ENCODE peak calls at places on chromosome 13, in four cellular contexts. K is K562, S is GM12878, N is HepG2. H is an unnamed sample.
A peak's percentile ranks its signal among the peaks of the same experiment; 100 is the strongest.

GRCh38 chr13:25945596-25945995 is 106.2 kb downstream of the SHISA2 start:
- DNase-seq in N (no peak), S (no peak), K (no peak), H (no peak)

GRCh38 chr13:40613192-40613818 is 53.1 kb downstream of the FOXO1 start:
- DNase-seq in S (peak; percentile 64), N (no peak), K (no peak), H (peak; percentile 23)

GRCh38 chr13:93398167-93398566 is 171.6 kb downstream of the GPC6 start:
- DNase-seq in K (no peak), N (no peak), S (no peak), H (no peak)

GRCh38 chr13:33489563-33489962 is 204.0 kb upstream of the STARD13 start:
- DNase-seq in N (no peak), K (no peak), S (no peak), H (no peak)

GRCh38 chr13:112873851-112874750 is 94.9 kb upstream of the MCF2L start:
- DNase-seq in N (peak; percentile 67), K (peak; percentile 73), S (no peak), H (peak; percentile 64)

GRCh38 chr13:40155176-40155575 is 499.7 kb downstream of the COG6 start:
- DNase-seq in S (no peak), K (no peak), N (no peak), H (no peak)

GRCh38 chr13:22589880-22590279 is 590.9 kb upstream of the SGCG start:
- DNase-seq in S (no peak), N (no peak), K (no peak), H (no peak)

GRCh38 chr13:35720690-35721554 is 244.4 kb upstream of the MAB21L1 start:
- DNase-seq in K (peak; percentile 76), N (peak; percentile 31), S (no peak), H (peak; percentile 83)

GRCh38 chr13:51325837-51326236 is 13.7 kb upstream of the SERPINE3 start:
- DNase-seq in S (no peak), K (no peak), N (no peak), H (no peak)

GRCh38 chr13:94329277-94329676 is 150.2 kb downstream of the DCT start:
- DNase-seq in K (no peak), S (no peak), N (no peak), H (no peak)

GRCh38 chr13:27905650-27906049 is 14.2 kb upstream of the PDX1 start:
- DNase-seq in S (no peak), N (no peak), K (no peak), H (no peak)

GRCh38 chr13:75469087-75469486 is 12.9 kb downstream of the TBC1D4 start:
- DNase-seq in S (no peak), K (peak; percentile 9), N (no peak), H (peak; percentile 86)

GRCh38 chr13:114077938-114078335 is 54.5 kb downstream of the RASA3 start:
- DNase-seq in S (no peak), K (peak; percentile 20), N (no peak), H (no peak)

GRCh38 chr13:46633416-46633815 is 80.4 kb downstream of the LRCH1 start:
- DNase-seq in S (no peak), N (peak; percentile 12), K (no peak), H (no peak)

GRCh38 chr13:91768746-91769145 is 370.3 kb downstream of the GPC5 start:
- DNase-seq in S (no peak), N (no peak), K (no peak), H (no peak)

GRCh38 chr13:104098421-104098820 is 1032.2 kb upstream of the SLC10A2 start:
- DNase-seq in N (no peak), K (no peak), S (no peak), H (no peak)

GRCh38 chr13:33642374-33643065 is 175.4 kb upstream of the RFC3 start:
- DNase-seq in K (no peak), N (peak; percentile 99), S (no peak), H (no peak)

GRCh38 chr13:65275838-65276630 is 1954.1 kb downstream of the PCDH9 start:
- DNase-seq in S (no peak), K (no peak), N (no peak), H (no peak)

GRCh38 chr13:95226476-95226875 is 74.8 kb downstream of the ABCC4 start:
- DNase-seq in S (no peak), N (no peak), K (peak; percentile 34), H (no peak)

GRCh38 chr13:44050450-44051063 is 170.9 kb downstream of the LACC1 start:
- DNase-seq in N (peak; percentile 7), K (no peak), S (no peak), H (peak; percentile 27)

GRCh38 chr13:62838891-62839290 is 1423.2 kb upstream of the PCDH20 start:
- DNase-seq in S (no peak), K (no peak), N (no peak), H (no peak)

GRCh38 chr13:59823495-59823894 is 340.2 kb downstream of the DIAPH3 start:
- DNase-seq in S (no peak), K (no peak), N (no peak), H (no peak)

GRCh38 chr13:60642552-60642951 is 245.5 kb downstream of the TDRD3 start:
- DNase-seq in N (no peak), S (no peak), K (no peak), H (no peak)

GRCh38 chr13:109145631-109146030 is 516.2 kb downstream of the MYO16 start:
- DNase-seq in N (peak; percentile 13), S (no peak), K (peak; percentile 13), H (peak; percentile 20)

GRCh38 chr13:40446365-40446764 is 220.1 kb downstream of the FOXO1 start:
- DNase-seq in S (no peak), K (no peak), N (no peak), H (no peak)

GRCh38 chr13:51291341-51291740 is 48.1 kb upstream of the SERPINE3 start:
- DNase-seq in N (peak; percentile 64), K (no peak), S (no peak), H (no peak)

GRCh38 chr13:114090476-114090875 is 41.9 kb downstream of the RASA3 start:
- DNase-seq in N (no peak), S (no peak), K (no peak), H (no peak)

GRCh38 chr13:109114991-109115390 is 485.6 kb downstream of the MYO16 start:
- DNase-seq in N (no peak), K (no peak), S (no peak), H (no peak)

GRCh38 chr13:112852392-112852791 is 116.6 kb upstream of the MCF2L start:
- DNase-seq in K (no peak), N (no peak), S (no peak), H (no peak)

GRCh38 chr13:20193924-20194631 is 1.3 kb upstream of the GJB2 start:
- DNase-seq in N (no peak), S (no peak), K (no peak), H (no peak)

GRCh38 chr13:75687145-75687763 is 51.1 kb downstream of the LMO7 start:
- DNase-seq in N (peak; percentile 46), K (peak; percentile 11), S (no peak), H (peak; percentile 62)

GRCh38 chr13:97648171-97648880 is 214.4 kb downstream of the RAP2A start:
- DNase-seq in S (no peak), K (no peak), N (no peak), H (no peak)

GRCh38 chr13:99893567-99893966 is 78.0 kb downstream of the ZIC5 start:
- DNase-seq in N (no peak), S (no peak), K (no peak), H (no peak)

GRCh38 chr13:40588101-40588500 is 78.3 kb downstream of the FOXO1 start:
- DNase-seq in N (no peak), K (no peak), S (no peak), H (no peak)

GRCh38 chr13:52010890-52011689 is at the start of gene ATP7B:
- DNase-seq in N (peak; percentile 49), S (no peak), K (peak; percentile 29), H (peak; percentile 33)

DNA sequence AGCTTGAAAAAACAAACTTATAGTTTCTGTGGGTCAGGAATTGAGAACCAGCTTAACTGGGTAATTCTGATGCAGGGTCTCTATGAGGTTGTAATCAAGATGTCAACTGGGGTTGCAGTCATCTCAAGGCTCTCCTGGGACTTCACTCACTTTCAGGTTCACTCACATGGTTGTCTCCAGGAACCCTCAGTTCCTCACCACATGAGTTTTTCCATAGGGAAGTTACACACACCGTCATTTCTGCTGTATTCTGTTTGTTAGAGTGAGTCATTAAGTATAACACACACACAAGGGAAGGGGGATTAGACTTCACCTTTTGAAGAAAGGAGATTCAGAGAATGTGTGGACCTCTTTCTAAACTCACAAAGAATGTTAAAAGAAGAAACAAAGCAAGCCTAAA is 34.9 kb upstream of the MLNR start:
- DNase-seq in N (no peak), S (peak; percentile 12), K (no peak), H (no peak)
- TF ChIP-seq FOXK2 in N (no peak), S (no peak), K (no peak), H (no peak)

GRCh38 chr13:80340643-80341097 is 256 bp downstream of the SPRY2 start:
- DNase-seq in S (no peak), N (peak; percentile 18), K (no peak), H (no peak)

GRCh38 chr13:80339841-80340642 is 884 bp downstream of the SPRY2 start:
- DNase-seq in K (peak; percentile 14), S (no peak), N (peak; percentile 18), H (peak; percentile 66)

GRCh38 chr13:80337706-80338105 is 3.2 kb downstream of the SPRY2 start:
- DNase-seq in S (no peak), K (no peak), N (no peak), H (no peak)

GRCh38 chr13:80339578-80339840 is 1.4 kb downstream of the SPRY2 start:
- DNase-seq in K (peak; percentile 16), N (no peak), S (no peak), H (peak; percentile 53)

DNA sequence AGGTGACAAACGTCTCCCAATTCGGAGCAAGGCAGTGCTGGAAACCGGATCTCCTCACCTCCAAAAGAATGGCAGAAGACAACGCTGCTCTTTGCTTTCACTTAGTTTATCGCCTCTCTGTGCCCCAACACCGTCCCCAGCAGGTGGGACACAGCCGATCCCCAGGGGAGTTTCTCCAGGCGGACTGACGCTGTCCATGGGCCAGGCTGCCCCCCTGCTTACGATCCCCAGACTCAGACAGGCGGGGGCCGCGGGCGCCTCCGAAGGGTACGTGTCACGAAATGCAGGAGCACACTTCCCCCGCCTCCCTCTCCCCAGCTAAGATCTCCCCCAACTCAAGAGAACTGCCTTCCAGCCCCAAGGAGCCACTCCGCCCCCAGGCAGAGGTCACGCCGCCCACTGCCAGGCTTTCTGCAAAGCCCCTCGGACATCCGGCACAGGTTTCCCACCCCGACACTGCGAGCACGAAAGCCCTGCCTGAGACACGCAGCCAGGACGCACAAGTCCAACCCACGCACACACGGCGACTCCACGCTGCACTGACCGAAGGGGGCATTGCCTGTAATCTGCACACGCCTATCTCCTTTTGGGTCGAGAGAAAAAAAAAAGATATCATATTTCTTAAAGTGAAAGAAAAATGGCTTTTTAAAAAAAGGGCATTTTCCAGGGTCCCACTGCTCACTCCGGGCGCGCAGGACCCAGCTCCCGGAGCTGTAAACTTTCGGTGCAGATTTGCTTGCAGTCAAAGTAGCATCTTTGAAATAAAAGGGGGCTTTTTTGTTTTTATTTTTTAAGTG is 1.9 kb downstream of the SPRY2 start:
- DNase-seq in K (peak; percentile 38), S (no peak), N (peak; percentile 23), H (peak; percentile 70)
- TF ChIP-seq BHLHE40 in K (no peak), S (peak; percentile 63), N (no peak), H (no peak)

DNA sequence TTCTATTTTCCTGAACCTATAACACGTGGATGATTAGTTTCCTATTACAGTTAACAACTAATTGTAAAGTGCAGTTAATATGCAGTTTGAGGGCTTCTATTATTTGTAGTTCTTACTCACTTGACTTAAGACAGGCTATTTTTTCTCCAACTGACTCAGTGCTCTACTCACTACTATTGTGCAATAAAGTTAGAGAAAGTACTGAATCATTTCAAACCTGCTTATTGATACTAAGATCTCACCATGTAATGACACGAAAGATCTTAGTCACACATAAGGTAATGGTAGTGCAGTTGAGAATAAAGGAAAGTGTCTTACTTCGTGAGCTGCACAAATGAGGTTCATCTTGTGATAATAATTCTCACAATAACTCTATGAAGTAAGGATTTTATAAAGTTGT is 22.8 kb upstream of the ITM2B start:
- DNase-seq in N (no peak), S (no peak), K (no peak), H (no peak)
- TF ChIP-seq FOXM1 in N (no peak), S (no peak), K (no peak), H (no peak)

GRCh38 chr13:41639237-41639904 is 182.0 kb downstream of the RGCC start:
- DNase-seq in N (peak; percentile 63), S (no peak), K (no peak), H (no peak)
- TF ChIP-seq FOXK2 in N (no peak), S (no peak), K (no peak), H (no peak)